ENCODE peak calls at places on chromosomes 5 and 9, in seven cellular contexts. D is AG09309, N is progenitor cell of endocrine pancreas, W is PC-3, I is WTC11, J is Peyer's patch, H is neural crest cell. G is an unnamed sample.

GRCh38 chr9:97895695-97896332 is 26.5 kb downstream of the TRMO start:
- DNase-seq in H (no peak), N (no peak), J (no peak), D (no peak), W (peak; percentile 53), I (peak; percentile 64), G (peak; percentile 37)

GRCh38 chr5:126195410-126196100 is 227.7 kb upstream of the GRAMD2B start:
- DNase-seq in D (no peak), H (no peak), W (no peak), J (no peak), N (no peak), I (no peak), G (no peak)

GRCh38 chr9:133734600-133735414 is 3.3 kb downstream of the SARDH start:
- DNase-seq in D (no peak), J (no peak), N (no peak), H (no peak), I (no peak), W (no peak), G (no peak)

GRCh38 chr5:2280318-2280717 is 397.6 kb upstream of the IRX4 start:
- DNase-seq in N (no peak), J (no peak), D (no peak), W (no peak), I (no peak), H (no peak), G (no peak)

GRCh38 chr5:17218353-17219005 is 1.0 kb downstream of the BASP1 start:
- DNase-seq in I (peak; percentile 31), J (peak; percentile 52), N (peak; percentile 15), H (peak; percentile 22), W (peak; percentile 63), D (peak; percentile 41), G (peak; percentile 29)

GRCh38 chr5:164345173-164345572 is 839.8 kb downstream of the MAT2B start:
- DNase-seq in W (no peak), N (no peak), D (no peak), J (no peak), H (no peak), I (no peak), G (no peak)

GRCh38 chr5:43634621-43635020 is 31.6 kb downstream of the NNT start:
- DNase-seq in J (no peak), N (no peak), I (no peak), H (no peak), W (no peak), D (no peak), G (no peak)

GRCh38 chr9:36008774-36009300 is 27.9 kb upstream of the RECK start:
- DNase-seq in D (no peak), J (peak; percentile 60), W (peak; percentile 74), N (peak; percentile 30), I (peak; percentile 44), H (peak; percentile 60), G (peak; percentile 70)

GRCh38 chr5:111932628-111933027 is 175.6 kb upstream of the NREP start:
- DNase-seq in J (no peak), H (no peak), D (no peak), W (peak; percentile 28), I (no peak), N (no peak), G (no peak)

GRCh38 chr5:36606437-36607113 is at the start of gene SLC1A3:
- DNase-seq in W (peak; percentile 80), D (peak; percentile 32), N (peak; percentile 54), H (peak; percentile 61), J (peak; percentile 50), I (peak; percentile 62), G (peak; percentile 48)

GRCh38 chr5:84393969-84394368 is 9.3 kb upstream of the EDIL3 start:
- DNase-seq in I (no peak), D (peak; percentile 49), J (no peak), N (no peak), H (no peak), W (peak; percentile 89), G (no peak)

GRCh38 chr9:96491079-96491879 is 41.3 kb downstream of the HABP4 start:
- DNase-seq in H (no peak), N (no peak), D (no peak), W (no peak), J (no peak), I (no peak), G (no peak)

GRCh38 chr5:124718376-124718775 is 28.1 kb downstream of the ZNF608 start:
- DNase-seq in J (no peak), D (no peak), H (no peak), W (peak; percentile 6), I (no peak), N (no peak), G (no peak)

GRCh38 chr5:157543825-157544622 is 31.6 kb downstream of the ADAM19 start:
- DNase-seq in N (no peak), I (no peak), W (no peak), J (no peak), D (no peak), H (no peak), G (no peak)

GRCh38 chr9:135049460-135049859 is 38.0 kb upstream of the OLFM1 start:
- DNase-seq in D (no peak), J (no peak), H (no peak), I (no peak), W (no peak), N (no peak), G (no peak)

GRCh38 chr9:128072144-128073021 is 4.4 kb downstream of the SLC25A25 start:
- DNase-seq in D (peak; percentile 40), I (no peak), W (peak; percentile 84), H (no peak), J (no peak), N (no peak), G (no peak)

GRCh38 chr5:89105171-89105695 is 222.2 kb upstream of the MEF2C start:
- DNase-seq in I (no peak), W (peak; percentile 17), D (no peak), H (no peak), J (no peak), N (no peak), G (no peak)

GRCh38 chr5:10831416-10831815 is 70.4 kb upstream of the DAP start:
- DNase-seq in I (no peak), W (peak; percentile 26), J (no peak), H (no peak), N (no peak), D (peak; percentile 73), G (no peak)

GRCh38 chr9:98807811-98808195 is 333 bp downstream of the GALNT12 start:
- DNase-seq in J (peak; percentile 64), N (no peak), I (peak; percentile 26), D (no peak), H (no peak), W (no peak), G (no peak)

GRCh38 chr5:176770431-176770830 is 39.9 kb upstream of the UNC5A start:
- DNase-seq in W (no peak), H (no peak), D (no peak), I (no peak), J (no peak), N (no peak), G (no peak)

GRCh38 chr5:131634996-131635754 is at the start of gene RAPGEF6:
- DNase-seq in H (peak; percentile 86), J (peak; percentile 97), I (peak; percentile 92), D (peak; percentile 100), N (peak; percentile 86), W (peak; percentile 97), G (peak; percentile 86)
- TF ChIP-seq CTCF in H (peak; percentile 38), J (no peak), I (no peak), D (no peak), N (no peak), W (no peak), G (no peak)

GRCh38 chr9:91073049-91073810 is 271.6 kb downstream of the SYK start:
- DNase-seq in N (no peak), W (no peak), I (no peak), J (peak; percentile 77), H (no peak), D (no peak), G (no peak)

GRCh38 chr9:91077624-91078023 is 276.0 kb downstream of the SYK start:
- DNase-seq in I (no peak), W (no peak), D (no peak), H (no peak), N (no peak), J (no peak), G (no peak)

GRCh38 chr9:91073811-91074771 is 272.5 kb downstream of the SYK start:
- DNase-seq in I (no peak), D (no peak), H (no peak), J (no peak), W (no peak), N (no peak), G (no peak)

GRCh38 chr9:91074866-91075265 is 273.2 kb downstream of the SYK start:
- DNase-seq in W (no peak), N (no peak), I (no peak), D (no peak), J (no peak), H (no peak), G (no peak)

GRCh38 chr9:91075279-91075678 is 273.7 kb downstream of the SYK start:
- DNase-seq in I (no peak), W (no peak), D (no peak), H (no peak), N (no peak), J (no peak), G (no peak)
- TF ChIP-seq CTCF in I (no peak), W (no peak), D (no peak), H (no peak), N (no peak), J (no peak), G (no peak)

GRCh38 chr5:5699062-5699461 is 276.6 kb downstream of the ICE1 start:
- DNase-seq in D (no peak), I (peak; percentile 66), J (no peak), N (no peak), H (no peak), W (no peak), G (no peak)
- TF ChIP-seq CTCF in D (no peak), I (peak; percentile 63), J (no peak), N (no peak), H (peak; percentile 23), W (peak; percentile 53), G (peak; percentile 23)

DNA sequence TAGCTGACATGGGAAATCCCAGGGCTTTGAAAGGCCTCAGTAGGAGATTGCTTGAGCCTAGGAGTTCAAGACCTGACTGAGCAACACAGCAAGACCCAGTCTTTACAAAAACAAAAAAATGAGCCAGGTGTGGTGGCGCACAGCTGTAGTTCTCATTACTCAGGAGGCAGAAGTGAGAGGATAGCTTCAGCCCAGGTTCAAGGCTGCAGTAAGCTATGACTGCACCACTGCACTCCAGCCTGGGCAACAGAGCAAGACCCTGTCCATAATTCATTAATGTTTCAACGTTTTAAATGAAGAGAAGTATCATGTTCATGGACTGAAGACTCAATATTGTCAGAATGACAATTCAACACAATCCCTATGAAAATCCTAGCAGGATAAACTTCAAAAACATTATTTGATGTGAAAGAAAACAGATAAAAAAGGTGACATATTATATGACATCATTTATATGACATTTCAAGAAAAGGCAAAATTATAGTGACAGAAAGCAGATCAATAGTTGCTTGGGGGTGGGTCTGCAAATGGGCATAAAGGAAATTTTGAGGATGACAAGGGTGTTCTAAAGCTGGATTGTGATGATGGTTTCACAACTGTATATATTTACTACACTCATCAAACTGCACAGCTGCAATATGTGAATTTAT is 3.7 kb downstream of the KIF3A start:
- DNase-seq in D (no peak), H (no peak), N (no peak), W (no peak), J (no peak), I (no peak), G (no peak)
- TF ChIP-seq CTCF in D (no peak), H (no peak), N (no peak), W (no peak), J (no peak), I (no peak), G (no peak)

GRCh38 chr9:33447404-33448158 is at the start of gene AQP3:
- DNase-seq in D (no peak), N (peak; percentile 36), I (peak; percentile 86), H (peak; percentile 57), J (peak; percentile 85), W (peak; percentile 37), G (peak; percentile 69)
- TF ChIP-seq CTCF in D (peak; percentile 11), N (peak; percentile 19), I (no peak), H (no peak), J (no peak), W (peak; percentile 44), G (peak; percentile 10)